ENCODE peak calls at places on chromosomes 12 and 14, in four cellular contexts. One of them, this sample, is unnamed.
A peak's percentile ranks its signal among the peaks of the same experiment; 100 is the strongest.

GRCh38 chr14:96497586-96497985 is 4.6 kb upstream of the PAPOLA start:
- DNase-seq in endothelial cell of umbilical vein: no peak
- DNase-seq in A549: no peak
- DNase-seq in K562: no peak
- DNase-seq in this sample: peak; percentile 36

GRCh38 chr14:94897092-94897491 is 127.2 kb upstream of the GSC start:
- DNase-seq in A549: no peak
- DNase-seq in K562: no peak
- DNase-seq in endothelial cell of umbilical vein: no peak
- DNase-seq in this sample: no peak

GRCh38 chr14:31122098-31122611 is 85.4 kb downstream of the HECTD1 start:
- DNase-seq in A549: no peak
- DNase-seq in endothelial cell of umbilical vein: no peak
- DNase-seq in K562: no peak
- DNase-seq in this sample: peak; percentile 13

GRCh38 chr12:107144990-107145389 is 51.6 kb upstream of the CRY1 start:
- DNase-seq in endothelial cell of umbilical vein: no peak
- DNase-seq in A549: no peak
- DNase-seq in K562: no peak
- DNase-seq in this sample: no peak

GRCh38 chr12:21788089-21788983 is 13.8 kb upstream of the KCNJ8 start:
- DNase-seq in endothelial cell of umbilical vein: no peak
- DNase-seq in K562: no peak
- DNase-seq in A549: no peak
- DNase-seq in this sample: no peak

GRCh38 chr12:51832708-51833107 is 15.8 kb downstream of the FIGNL2 start:
- DNase-seq in K562: no peak
- DNase-seq in endothelial cell of umbilical vein: peak; percentile 60
- DNase-seq in A549: no peak
- DNase-seq in this sample: peak; percentile 57

GRCh38 chr12:65567820-65568219 is 256.5 kb upstream of the HMGA2 start:
- DNase-seq in endothelial cell of umbilical vein: peak; percentile 49
- DNase-seq in K562: no peak
- DNase-seq in A549: no peak
- DNase-seq in this sample: no peak

GRCh38 chr14:68924392-68925158 is 54.5 kb downstream of the ACTN1 start:
- DNase-seq in endothelial cell of umbilical vein: no peak
- DNase-seq in K562: no peak
- DNase-seq in A549: no peak
- DNase-seq in this sample: no peak

GRCh38 chr12:4118017-4118510 is 155.5 kb upstream of the CCND2 start:
- DNase-seq in endothelial cell of umbilical vein: no peak
- DNase-seq in A549: no peak
- DNase-seq in K562: no peak
- DNase-seq in this sample: peak; percentile 29

GRCh38 chr12:69476276-69477017 is 6.3 kb downstream of the FRS2 start:
- DNase-seq in endothelial cell of umbilical vein: no peak
- DNase-seq in A549: no peak
- DNase-seq in K562: no peak
- DNase-seq in this sample: peak; percentile 69

GRCh38 chr14:70013269-70013873 is 134.2 kb downstream of the SMOC1 start:
- DNase-seq in K562: peak; percentile 41
- DNase-seq in A549: peak; percentile 28
- DNase-seq in endothelial cell of umbilical vein: peak; percentile 34
- DNase-seq in this sample: peak; percentile 45

GRCh38 chr14:24058260-24058950 is 6.6 kb downstream of the CARMIL3 start:
- DNase-seq in A549: peak; percentile 78
- DNase-seq in K562: peak; percentile 64
- DNase-seq in endothelial cell of umbilical vein: peak; percentile 44
- DNase-seq in this sample: peak; percentile 70

GRCh38 chr12:54010053-54010971 is 1.5 kb downstream of the HOXC8 start:
- DNase-seq in K562: no peak
- DNase-seq in endothelial cell of umbilical vein: no peak
- DNase-seq in A549: no peak
- DNase-seq in this sample: no peak

GRCh38 chr14:95190346-95190840 is 33.1 kb upstream of the DICER1 start:
- DNase-seq in K562: no peak
- DNase-seq in endothelial cell of umbilical vein: no peak
- DNase-seq in A549: no peak
- DNase-seq in this sample: no peak

GRCh38 chr12:132872073-132872855 is 15.1 kb downstream of the CHFR start:
- DNase-seq in K562: no peak
- DNase-seq in endothelial cell of umbilical vein: no peak
- DNase-seq in A549: no peak
- DNase-seq in this sample: no peak

GRCh38 chr12:54998958-54999510 is 14.5 kb upstream of the TESPA1 start:
- DNase-seq in endothelial cell of umbilical vein: peak; percentile 4
- DNase-seq in A549: no peak
- DNase-seq in K562: no peak
- DNase-seq in this sample: peak; percentile 19

GRCh38 chr12:28222081-28222700 is 31.9 kb downstream of the CCDC91 start:
- DNase-seq in A549: no peak
- DNase-seq in endothelial cell of umbilical vein: no peak
- DNase-seq in K562: no peak
- DNase-seq in this sample: no peak

GRCh38 chr12:120376416-120376815 is 7.5 kb upstream of the MSI1 start:
- DNase-seq in endothelial cell of umbilical vein: no peak
- DNase-seq in A549: no peak
- DNase-seq in K562: no peak
- DNase-seq in this sample: no peak

GRCh38 chr12:57726884-57727757 is 11.4 kb downstream of the AGAP2 start:
- DNase-seq in A549: no peak
- DNase-seq in K562: no peak
- DNase-seq in endothelial cell of umbilical vein: peak; percentile 34
- DNase-seq in this sample: no peak

GRCh38 chr14:84520711-84521338 is 1009.1 kb upstream of the FLRT2 start:
- DNase-seq in K562: no peak
- DNase-seq in A549: no peak
- DNase-seq in endothelial cell of umbilical vein: no peak
- DNase-seq in this sample: no peak

GRCh38 chr12:61821381-61821780 is 438.8 kb upstream of the USP15 start:
- DNase-seq in endothelial cell of umbilical vein: no peak
- DNase-seq in K562: no peak
- DNase-seq in A549: no peak
- DNase-seq in this sample: no peak

GRCh38 chr12:124392271-124392990 is 97.5 kb downstream of the RFLNA start:
- DNase-seq in K562: peak; percentile 35
- DNase-seq in A549: peak; percentile 90
- DNase-seq in endothelial cell of umbilical vein: peak; percentile 13
- DNase-seq in this sample: peak; percentile 96

GRCh38 chr12:93098077-93098476 is 169.0 kb upstream of the EEA1 start:
- DNase-seq in K562: peak; percentile 37
- DNase-seq in A549: no peak
- DNase-seq in endothelial cell of umbilical vein: peak; percentile 53
- DNase-seq in this sample: peak; percentile 96

GRCh38 chr12:132024758-132025157 is 75.0 kb downstream of the EP400 start:
- DNase-seq in endothelial cell of umbilical vein: no peak
- DNase-seq in A549: no peak
- DNase-seq in K562: no peak
- DNase-seq in this sample: peak; percentile 88

GRCh38 chr12:27052742-27053141 is 29.6 kb downstream of the C12orf71 start:
- DNase-seq in K562: no peak
- DNase-seq in endothelial cell of umbilical vein: no peak
- DNase-seq in A549: no peak
- DNase-seq in this sample: no peak

GRCh38 chr12:27057543-27057942 is 24.8 kb downstream of the C12orf71 start:
- DNase-seq in K562: no peak
- DNase-seq in A549: no peak
- DNase-seq in endothelial cell of umbilical vein: no peak
- DNase-seq in this sample: no peak

GRCh38 chr12:27055966-27056365 is 26.4 kb downstream of the C12orf71 start:
- DNase-seq in K562: no peak
- DNase-seq in A549: no peak
- DNase-seq in endothelial cell of umbilical vein: no peak
- DNase-seq in this sample: no peak

GRCh38 chr12:27048822-27049752 is 26.7 kb downstream of the MED21 start:
- DNase-seq in endothelial cell of umbilical vein: peak; percentile 28
- DNase-seq in K562: peak; percentile 35
- DNase-seq in A549: no peak
- DNase-seq in this sample: no peak

DNA sequence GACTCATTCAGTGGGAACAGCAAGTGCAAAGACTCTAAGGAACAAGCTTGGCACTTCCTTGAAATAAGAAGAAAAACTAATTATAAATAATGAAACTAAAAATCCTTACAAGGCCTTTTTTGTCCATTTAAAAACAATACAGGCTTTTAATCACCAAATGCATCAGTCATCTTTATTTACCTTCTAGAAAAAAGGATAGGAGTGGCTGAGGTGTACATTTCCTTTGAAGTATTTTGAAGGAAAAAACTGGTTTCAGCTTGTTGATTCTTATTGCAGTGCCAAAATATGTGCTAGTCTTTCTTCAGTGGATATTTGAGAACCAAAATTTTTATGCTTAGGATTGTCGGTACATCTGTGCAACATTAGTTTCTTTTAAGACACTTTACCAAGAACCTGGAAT is 29.8 kb downstream of the MED21 start:
- DNase-seq in A549: no peak
- DNase-seq in endothelial cell of umbilical vein: no peak
- DNase-seq in K562: no peak
- DNase-seq in this sample: no peak
- TF ChIP-seq MAX in A549: no peak
- TF ChIP-seq MAX in endothelial cell of umbilical vein: no peak
- TF ChIP-seq MAX in K562: no peak
- TF ChIP-seq MAX in this sample: no peak

DNA sequence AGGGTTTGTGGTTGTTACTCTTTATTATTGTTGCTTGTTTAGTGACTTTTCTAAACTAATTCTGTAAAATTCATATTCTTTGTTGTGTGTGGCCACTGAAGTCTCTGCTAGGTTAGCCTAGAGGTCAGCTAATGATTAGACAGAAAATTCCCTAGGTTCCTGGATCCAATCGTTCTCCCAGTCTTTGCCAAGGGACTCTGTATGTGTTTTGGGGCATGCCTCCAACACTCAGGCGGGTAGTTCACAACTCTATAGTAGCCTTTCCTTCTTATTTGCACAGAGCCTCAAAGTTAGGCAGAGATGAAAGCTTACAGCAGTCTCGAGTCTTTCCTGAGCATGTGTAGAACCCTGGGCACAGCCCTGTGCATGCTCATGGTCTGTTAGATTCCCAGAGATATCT is 32.7 kb upstream of the RIN3 start:
- DNase-seq in endothelial cell of umbilical vein: no peak
- DNase-seq in K562: no peak
- DNase-seq in A549: no peak
- DNase-seq in this sample: no peak
- TF ChIP-seq MYC in endothelial cell of umbilical vein: no peak
- TF ChIP-seq MYC in K562: no peak
- TF ChIP-seq MYC in A549: no peak
- TF ChIP-seq MYC in this sample: no peak

GRCh38 chr12:127450822-127451221 is 816.1 kb upstream of the TMEM132C start:
- DNase-seq in A549: no peak
- DNase-seq in K562: no peak
- DNase-seq in endothelial cell of umbilical vein: no peak
- DNase-seq in this sample: no peak

GRCh38 chr12:127459687-127460086 is 807.3 kb upstream of the TMEM132C start:
- DNase-seq in A549: no peak
- DNase-seq in K562: no peak
- DNase-seq in endothelial cell of umbilical vein: no peak
- DNase-seq in this sample: no peak

GRCh38 chr12:127459166-127459565 is 807.8 kb upstream of the TMEM132C start:
- DNase-seq in A549: no peak
- DNase-seq in endothelial cell of umbilical vein: no peak
- DNase-seq in K562: no peak
- DNase-seq in this sample: no peak

GRCh38 chr12:127457726-127458125 is 809.2 kb upstream of the TMEM132C start:
- DNase-seq in A549: no peak
- DNase-seq in endothelial cell of umbilical vein: no peak
- DNase-seq in K562: no peak
- DNase-seq in this sample: no peak

DNA sequence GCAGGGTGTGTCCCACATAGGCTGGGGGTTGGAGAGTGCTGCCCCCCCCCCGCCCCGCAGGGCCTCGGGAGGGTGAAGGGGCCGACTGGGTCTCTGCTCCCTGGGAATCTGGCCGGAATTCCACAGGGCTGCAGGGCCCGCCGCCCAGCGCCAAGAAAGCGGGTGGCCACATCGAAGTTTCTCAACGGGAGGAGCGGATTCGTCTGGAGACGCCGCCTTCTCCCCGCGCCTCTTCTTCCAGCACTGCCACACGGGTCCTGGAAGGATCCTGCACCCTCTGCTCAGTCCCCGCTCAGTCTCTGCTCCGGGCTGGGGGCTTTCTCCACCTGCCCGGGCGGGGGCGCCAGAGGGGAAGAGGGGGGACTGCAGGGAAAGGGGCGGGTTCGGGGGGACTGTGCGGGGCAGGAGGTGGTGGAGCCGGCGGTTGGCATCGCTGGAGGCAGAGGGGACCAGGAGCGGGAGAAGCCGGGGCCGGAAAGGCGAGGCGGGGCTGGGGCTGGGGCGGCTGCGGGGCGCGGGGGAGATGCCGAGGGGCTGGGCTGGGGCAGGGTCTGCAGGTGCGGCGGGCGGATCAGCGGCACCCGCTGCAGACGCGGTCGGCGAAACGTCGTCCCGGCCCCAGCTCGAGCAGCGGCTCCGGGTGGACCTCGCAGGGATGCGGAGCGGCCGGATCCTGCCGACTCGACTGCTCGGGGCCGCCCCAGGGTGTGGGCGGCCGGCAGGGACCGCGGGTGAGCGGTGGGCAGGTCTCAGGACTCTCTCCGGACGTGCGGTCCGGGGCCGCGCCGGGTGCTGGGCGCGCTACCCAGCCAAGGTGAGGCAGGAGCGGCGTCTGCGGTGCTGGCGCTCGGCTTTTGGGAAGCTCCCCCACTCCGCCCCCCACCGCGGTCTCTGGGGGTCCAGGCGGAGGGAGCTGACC is 811.4 kb upstream of the TMEM132C start:
- DNase-seq in K562: no peak
- DNase-seq in A549: no peak
- DNase-seq in endothelial cell of umbilical vein: no peak
- DNase-seq in this sample: no peak
- H3K4me3 ChIP-seq in K562: no peak overlapping the region
- H3K4me3 ChIP-seq in A549: no peak overlapping the region
- H3K4me3 ChIP-seq in endothelial cell of umbilical vein: no peak overlapping the region
- H3K4me3 ChIP-seq in this sample: no peak overlapping the region

GRCh38 chr14:36315159-36315853 is 5.1 kb downstream of the MBIP start:
- DNase-seq in A549: no peak
- DNase-seq in endothelial cell of umbilical vein: no peak
- DNase-seq in K562: no peak
- DNase-seq in this sample: no peak
- TF ChIP-seq MAX in A549: no peak
- TF ChIP-seq MAX in endothelial cell of umbilical vein: no peak
- TF ChIP-seq MAX in K562: no peak
- TF ChIP-seq MAX in this sample: no peak